ENCODE peak calls at places on chromosomes 12 and 14, in seven cellular contexts. T, R, L, A, G, S and H are unnamed samples.
A peak's percentile ranks its signal among the peaks of the same experiment; 100 is the strongest.

GRCh38 chr12:55705802-55706402 is 1.8 kb downstream of the ITGA7 start:
- DNase-seq in T (peak; percentile 71), R (no peak), L (no peak), A (no peak), G (no peak), S (peak; percentile 47), H (no peak)

GRCh38 chr14:68249534-68250517 is 430.2 kb downstream of the RAD51B start:
- DNase-seq in T (no peak), R (no peak), L (no peak), A (peak; percentile 38), G (no peak), S (no peak), H (no peak)

GRCh38 chr12:43396671-43397070 is 155.3 kb downstream of the ADAMTS20 start:
- DNase-seq in T (no peak), R (no peak), L (no peak), A (no peak), G (no peak), S (no peak), H (no peak)

GRCh38 chr14:64848239-64848638 is 31.5 kb downstream of the SPTB start:
- DNase-seq in T (no peak), R (no peak), L (no peak), A (no peak), G (no peak), S (no peak), H (no peak)

GRCh38 chr12:27822076-27822712 is 42.2 kb upstream of the MANSC4 start:
- DNase-seq in T (peak; percentile 89), R (no peak), L (no peak), A (peak; percentile 82), G (no peak), S (peak; percentile 74), H (no peak)

GRCh38 chr14:23099212-23099861 is 4.0 kb downstream of the C14orf119 start:
- DNase-seq in T (no peak), R (no peak), L (no peak), A (no peak), G (no peak), S (no peak), H (no peak)

GRCh38 chr12:54390668-54391551 is 6.4 kb upstream of the ZNF385A start:
- DNase-seq in T (peak; percentile 89), R (peak; percentile 31), L (no peak), A (no peak), G (peak; percentile 49), S (peak; percentile 82), H (no peak)

GRCh38 chr14:66638688-66639087 is 130.7 kb downstream of the GPHN start:
- DNase-seq in T (no peak), R (no peak), L (no peak), A (peak; percentile 72), G (no peak), S (no peak), H (no peak)

GRCh38 chr12:121282072-121282742 is 14.3 kb downstream of the CAMKK2 start:
- DNase-seq in T (no peak), R (peak; percentile 51), L (no peak), A (no peak), G (no peak), S (no peak), H (no peak)

GRCh38 chr12:55637467-55637866 is 775 bp downstream of the OR10P1 start:
- DNase-seq in T (peak; percentile 74), R (no peak), L (no peak), A (no peak), G (no peak), S (peak; percentile 62), H (no peak)